ENCODE peak calls at places on chromosomes 12 and 14, in eight cellular contexts. Z is OCI-LY7, O is psoas muscle, H is heart right ventricle, T is glutamatergic neuron, J is A549, X is endodermal cell, N is LNCaP clone FGC. F is an unnamed sample.

GRCh38 chr12:42807251-42807650 is 217.7 kb upstream of the PRICKLE1 start:
- DNase-seq in Z (no peak), O (no peak), H (no peak), T (no peak), J (no peak), X (no peak), N (no peak), F (no peak)

GRCh38 chr14:54691525-54692260 is 124.8 kb downstream of the SAMD4A start:
- DNase-seq in Z (peak), O (peak), H (peak), T (peak), J (peak), X (peak), N (peak), F (peak)

GRCh38 chr12:9328065-9328464 is 119.9 kb upstream of the PZP start:
- DNase-seq in Z (no peak), O (no peak), H (no peak), T (no peak), J (no peak), X (no peak), N (no peak), F (no peak)

GRCh38 chr14:104714681-104715080 is 9.3 kb upstream of the ADSS1 start:
- DNase-seq in Z (no peak), O (no peak), H (no peak), T (no peak), J (no peak), X (no peak), N (no peak), F (no peak)

GRCh38 chr14:61631044-61631692 is 64.1 kb upstream of the HIF1A start:
- DNase-seq in Z (no peak), O (no peak), H (no peak), T (no peak), J (no peak), X (no peak), N (peak), F (no peak)

GRCh38 chr12:12684375-12685106 is 11.4 kb downstream of the GPR19 start:
- DNase-seq in Z (peak), O (no peak), H (peak), T (peak), J (peak), X (peak), N (no peak), F (peak)

GRCh38 chr14:53156238-53156637 is 3.1 kb upstream of the DDHD1 start:
- DNase-seq in Z (no peak), O (no peak), H (no peak), T (no peak), J (no peak), X (no peak), N (no peak), F (no peak)

GRCh38 chr12:113413488-113413939 is 8.7 kb upstream of the SDSL start:
- DNase-seq in Z (no peak), O (no peak), H (no peak), T (peak), J (peak), X (peak), N (no peak), F (no peak)

GRCh38 chr12:91986084-91986483 is 159.6 kb downstream of the BTG1 start:
- DNase-seq in Z (no peak), O (no peak), H (no peak), T (no peak), J (peak), X (no peak), N (no peak), F (no peak)

GRCh38 chr14:65281991-65282908 is 130.3 kb upstream of the FUT8 start:
- DNase-seq in Z (peak), O (no peak), H (peak), T (no peak), J (no peak), X (peak), N (no peak), F (peak)

GRCh38 chr12:30278401-30278800 is 417.3 kb downstream of the IPO8 start:
- DNase-seq in Z (no peak), O (no peak), H (no peak), T (no peak), J (no peak), X (no peak), N (no peak), F (no peak)

GRCh38 chr14:53472306-53472705 is 319.2 kb upstream of the DDHD1 start:
- DNase-seq in Z (no peak), O (no peak), H (no peak), T (no peak), J (no peak), X (no peak), N (no peak), F (no peak)

GRCh38 chr12:87085286-87085685 is 829.1 kb upstream of the MGAT4C start:
- DNase-seq in Z (no peak), O (no peak), H (no peak), T (no peak), J (no peak), X (no peak), N (no peak), F (no peak)

GRCh38 chr14:22388669-22389625 is 200.1 kb downstream of the DAD1 start:
- DNase-seq in Z (no peak), O (no peak), H (no peak), T (no peak), J (no peak), X (no peak), N (no peak), F (no peak)

GRCh38 chr12:94807951-94808350 is 157.6 kb upstream of the TMCC3 start:
- DNase-seq in Z (no peak), O (no peak), H (no peak), T (no peak), J (no peak), X (no peak), N (no peak), F (no peak)

GRCh38 chr14:52013984-52014600 is 24.7 kb downstream of the RTRAF start:
- DNase-seq in Z (peak), O (peak), H (no peak), T (peak), J (peak), X (peak), N (no peak), F (peak)
- TF ChIP-seq CTCF in Z (peak), O (no peak), H (no peak), T (peak), J (no peak), X (peak), N (peak), F (peak)

GRCh38 chr14:106665814-106666213 is 1139.4 kb downstream of the TMEM121 start:
- DNase-seq in Z (no peak), O (no peak), H (no peak), T (no peak), J (no peak), X (no peak), N (no peak), F (peak)
- TF ChIP-seq CTCF in Z (no peak), O (no peak), H (no peak), T (no peak), J (no peak), X (no peak), N (no peak), F (no peak)

DNA sequence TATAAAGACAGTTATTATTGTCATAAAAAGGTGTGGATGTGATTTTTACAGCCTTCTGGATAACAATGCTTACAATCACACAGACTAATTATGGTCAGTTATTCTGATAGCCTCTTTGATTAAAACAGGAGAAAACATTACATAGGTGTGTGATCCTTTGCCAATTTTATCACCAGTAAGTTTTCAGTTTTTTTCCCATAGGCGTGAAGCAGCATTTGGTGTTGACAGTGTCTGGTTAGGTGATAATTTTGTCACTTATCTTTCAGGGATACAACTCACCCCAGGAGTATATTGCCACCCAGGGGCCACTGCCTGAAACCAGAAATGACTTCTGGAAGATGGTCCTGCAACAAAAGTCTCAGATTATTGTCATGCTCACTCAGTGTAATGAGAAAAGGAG is 208.8 kb downstream of the EPS8 start:
- DNase-seq in Z (peak), O (no peak), H (no peak), T (no peak), J (no peak), X (no peak), N (no peak), F (peak)
- TF ChIP-seq CTCF in Z (peak), O (no peak), H (no peak), T (no peak), J (no peak), X (no peak), N (peak), F (no peak)

GRCh38 chr14:103504991-103505565 is 17.6 kb downstream of the CKB start:
- DNase-seq in Z (no peak), O (no peak), H (no peak), T (no peak), J (peak), X (peak), N (no peak), F (no peak)
- TF ChIP-seq CTCF in Z (no peak), O (no peak), H (no peak), T (peak), J (no peak), X (peak), N (no peak), F (no peak)

DNA sequence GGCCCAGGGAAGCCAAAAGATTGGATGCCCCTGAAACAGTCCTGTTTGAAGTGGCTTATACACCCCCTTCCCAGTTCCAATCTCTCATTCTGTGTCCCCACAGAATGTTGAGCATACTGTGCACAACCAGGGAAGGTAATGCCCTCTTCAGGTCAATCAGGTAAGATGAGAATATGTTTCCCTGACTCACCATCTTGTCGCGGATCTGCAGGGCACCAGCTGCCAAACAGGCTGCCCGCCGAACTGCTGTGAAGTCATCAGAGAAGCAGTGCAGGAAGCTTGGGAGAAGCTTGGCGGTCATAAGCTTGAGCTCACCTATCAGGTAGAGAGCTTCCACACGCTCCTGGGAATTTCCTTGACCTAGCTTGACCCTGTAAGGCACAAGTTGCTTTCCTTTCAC is 9.6 kb downstream of the RIOX1 start:
- DNase-seq in Z (no peak), O (no peak), H (no peak), T (no peak), J (peak), X (no peak), N (no peak), F (no peak)
- TF ChIP-seq CTCF in Z (peak), O (no peak), H (no peak), T (no peak), J (no peak), X (no peak), N (no peak), F (no peak)

DNA sequence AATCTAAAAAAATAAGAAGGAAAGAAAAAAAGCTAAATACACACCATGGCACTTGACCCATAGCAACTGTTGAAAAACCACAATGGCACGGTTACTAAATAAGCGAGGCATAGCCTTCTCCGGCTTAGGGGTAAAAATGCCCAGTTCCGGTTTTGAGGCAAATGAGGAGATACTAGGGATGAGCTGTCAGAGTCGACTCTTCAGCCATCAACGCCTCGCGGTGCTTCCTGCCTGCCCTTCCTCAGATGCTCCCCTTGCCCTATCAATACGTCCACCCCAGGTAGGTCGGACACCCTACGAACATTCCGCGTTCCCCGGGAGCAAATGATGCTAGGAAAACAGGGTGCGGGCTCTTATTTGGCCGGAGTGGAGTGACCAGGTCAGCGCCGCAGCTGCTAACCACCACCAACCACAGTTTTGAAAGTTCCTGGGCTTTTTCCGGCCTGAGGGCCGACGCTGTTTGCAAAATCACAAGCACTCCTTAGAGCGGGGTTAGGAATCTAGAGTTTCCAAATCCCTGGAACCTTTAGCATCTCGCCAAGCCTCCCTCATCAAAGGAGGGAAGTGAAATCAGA is 1.2 kb downstream of the SRSF9 start:
- DNase-seq in Z (peak), O (peak), H (peak), T (peak), J (peak), X (peak), N (no peak), F (peak)
- TF ChIP-seq CTCF in Z (no peak), O (no peak), H (no peak), T (no peak), J (no peak), X (no peak), N (no peak), F (no peak)

GRCh38 chr12:41795910-41796309 is 348.8 kb downstream of the GXYLT1 start:
- DNase-seq in Z (no peak), O (no peak), H (no peak), T (peak), J (peak), X (peak), N (no peak), F (no peak)
- TF ChIP-seq CTCF in Z (peak), O (no peak), H (no peak), T (no peak), J (no peak), X (peak), N (peak), F (no peak)

GRCh38 chr12:11344504-11344903 is 34.3 kb upstream of the PRB4 start:
- DNase-seq in Z (no peak), O (no peak), H (no peak), T (no peak), J (no peak), X (no peak), N (no peak), F (no peak)

GRCh38 chr12:11348439-11348838 is 38.2 kb upstream of the PRB4 start:
- DNase-seq in Z (no peak), O (no peak), H (no peak), T (no peak), J (no peak), X (no peak), N (no peak), F (no peak)

DNA sequence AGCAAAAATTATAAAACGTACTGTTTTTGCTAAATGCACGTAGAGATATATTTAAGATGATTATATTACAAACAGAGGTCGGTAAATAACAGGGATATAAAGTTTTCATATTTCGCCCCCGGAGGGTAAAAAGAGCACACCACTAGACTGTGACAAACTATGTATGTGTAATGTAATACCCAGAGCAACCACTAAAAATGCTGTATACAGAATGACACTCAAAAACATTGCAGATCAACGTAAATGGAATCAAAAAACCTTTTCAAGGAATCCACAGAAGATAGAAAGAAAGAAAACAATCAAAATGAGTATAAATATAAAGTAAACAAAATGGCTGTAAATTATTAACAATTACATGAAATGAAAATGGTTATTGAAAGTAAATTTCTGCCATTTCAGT is 37.6 kb upstream of the PRB4 start:
- DNase-seq in Z (peak), O (no peak), H (no peak), T (no peak), J (no peak), X (no peak), N (no peak), F (no peak)
- TF ChIP-seq CTCF in Z (peak), O (no peak), H (no peak), T (peak), J (no peak), X (peak), N (peak), F (no peak)

F was measured in activated CD8-positive, alpha-beta T cell treated with anti-CD3 and anti-CD28 coated beads for 36 hours.